ENCODE peak calls at places on chromosomes 13 and 19, in eight cellular contexts. One of them, this sample, is unnamed.

GRCh38 chr13:106796280-106797047 is 228.5 kb upstream of the ARGLU1 start:
- DNase-seq in NCI-H1092 treated with DMSO at 0.1 percent for 48 hours: no peak
- DNase-seq in uterus: no peak
- DNase-seq in Caco-2: no peak
- DNase-seq in CD4-positive, alpha-beta T cell: no peak
- DNase-seq in T-cell: no peak
- DNase-seq in T-helper 17 cell: no peak
- DNase-seq in activated CD4-positive, alpha-beta T cell treated with anti-CD3 and anti-CD28 coated beads for 4 hours: no peak
- DNase-seq in this sample: no peak

GRCh38 chr13:42885325-42885724 is 103.9 kb downstream of the FAM216B start:
- DNase-seq in NCI-H1092 treated with DMSO at 0.1 percent for 48 hours: no peak
- DNase-seq in uterus: no peak
- DNase-seq in Caco-2: no peak
- DNase-seq in CD4-positive, alpha-beta T cell: no peak
- DNase-seq in T-cell: no peak
- DNase-seq in T-helper 17 cell: no peak
- DNase-seq in activated CD4-positive, alpha-beta T cell treated with anti-CD3 and anti-CD28 coated beads for 4 hours: no peak
- DNase-seq in this sample: no peak

GRCh38 chr13:104984296-104984818 is 1551.1 kb downstream of the EFNB2 start:
- DNase-seq in NCI-H1092 treated with DMSO at 0.1 percent for 48 hours: no peak
- DNase-seq in uterus: no peak
- DNase-seq in Caco-2: no peak
- DNase-seq in CD4-positive, alpha-beta T cell: peak
- DNase-seq in T-cell: peak
- DNase-seq in T-helper 17 cell: no peak
- DNase-seq in activated CD4-positive, alpha-beta T cell treated with anti-CD3 and anti-CD28 coated beads for 4 hours: no peak
- DNase-seq in this sample: peak

GRCh38 chr19:41997121-41997850 is 3.3 kb upstream of the ATP1A3 start:
- DNase-seq in NCI-H1092 treated with DMSO at 0.1 percent for 48 hours: peak
- DNase-seq in uterus: no peak
- DNase-seq in Caco-2: peak
- DNase-seq in CD4-positive, alpha-beta T cell: no peak
- DNase-seq in T-cell: no peak
- DNase-seq in T-helper 17 cell: peak
- DNase-seq in activated CD4-positive, alpha-beta T cell treated with anti-CD3 and anti-CD28 coated beads for 4 hours: peak
- DNase-seq in this sample: peak

GRCh38 chr13:106047859-106048258 is 487.6 kb downstream of the EFNB2 start:
- DNase-seq in NCI-H1092 treated with DMSO at 0.1 percent for 48 hours: no peak
- DNase-seq in uterus: no peak
- DNase-seq in Caco-2: no peak
- DNase-seq in CD4-positive, alpha-beta T cell: no peak
- DNase-seq in T-cell: no peak
- DNase-seq in T-helper 17 cell: no peak
- DNase-seq in activated CD4-positive, alpha-beta T cell treated with anti-CD3 and anti-CD28 coated beads for 4 hours: no peak
- DNase-seq in this sample: no peak

GRCh38 chr13:113746671-113747070 is 12.4 kb upstream of the TMEM255B start:
- DNase-seq in NCI-H1092 treated with DMSO at 0.1 percent for 48 hours: no peak
- DNase-seq in uterus: no peak
- DNase-seq in Caco-2: no peak
- DNase-seq in CD4-positive, alpha-beta T cell: no peak
- DNase-seq in T-cell: no peak
- DNase-seq in T-helper 17 cell: no peak
- DNase-seq in activated CD4-positive, alpha-beta T cell treated with anti-CD3 and anti-CD28 coated beads for 4 hours: no peak
- DNase-seq in this sample: no peak

GRCh38 chr19:35021016-35021415 is 9.3 kb upstream of the SCN1B start:
- DNase-seq in NCI-H1092 treated with DMSO at 0.1 percent for 48 hours: no peak
- DNase-seq in uterus: no peak
- DNase-seq in Caco-2: no peak
- DNase-seq in CD4-positive, alpha-beta T cell: no peak
- DNase-seq in T-cell: no peak
- DNase-seq in T-helper 17 cell: no peak
- DNase-seq in activated CD4-positive, alpha-beta T cell treated with anti-CD3 and anti-CD28 coated beads for 4 hours: no peak
- DNase-seq in this sample: no peak

GRCh38 chr13:30934803-30935202 is 2.3 kb downstream of the TEX26 start:
- DNase-seq in NCI-H1092 treated with DMSO at 0.1 percent for 48 hours: no peak
- DNase-seq in uterus: no peak
- DNase-seq in Caco-2: no peak
- DNase-seq in CD4-positive, alpha-beta T cell: no peak
- DNase-seq in T-cell: no peak
- DNase-seq in T-helper 17 cell: no peak
- DNase-seq in activated CD4-positive, alpha-beta T cell treated with anti-CD3 and anti-CD28 coated beads for 4 hours: no peak
- DNase-seq in this sample: no peak

GRCh38 chr13:26816876-26817275 is 56.3 kb upstream of the GPR12 start:
- DNase-seq in NCI-H1092 treated with DMSO at 0.1 percent for 48 hours: no peak
- DNase-seq in uterus: no peak
- DNase-seq in Caco-2: no peak
- DNase-seq in CD4-positive, alpha-beta T cell: no peak
- DNase-seq in T-cell: no peak
- DNase-seq in T-helper 17 cell: no peak
- DNase-seq in activated CD4-positive, alpha-beta T cell treated with anti-CD3 and anti-CD28 coated beads for 4 hours: no peak
- DNase-seq in this sample: no peak

GRCh38 chr19:1945899-1946298 is 4.9 kb downstream of the CSNK1G2 start:
- DNase-seq in NCI-H1092 treated with DMSO at 0.1 percent for 48 hours: no peak
- DNase-seq in uterus: no peak
- DNase-seq in Caco-2: peak
- DNase-seq in CD4-positive, alpha-beta T cell: no peak
- DNase-seq in T-cell: no peak
- DNase-seq in T-helper 17 cell: no peak
- DNase-seq in activated CD4-positive, alpha-beta T cell treated with anti-CD3 and anti-CD28 coated beads for 4 hours: no peak
- DNase-seq in this sample: no peak

GRCh38 chr13:30759748-30760147 is 24.4 kb downstream of the ALOX5AP start:
- DNase-seq in NCI-H1092 treated with DMSO at 0.1 percent for 48 hours: no peak
- DNase-seq in uterus: no peak
- DNase-seq in Caco-2: no peak
- DNase-seq in CD4-positive, alpha-beta T cell: no peak
- DNase-seq in T-cell: no peak
- DNase-seq in T-helper 17 cell: no peak
- DNase-seq in activated CD4-positive, alpha-beta T cell treated with anti-CD3 and anti-CD28 coated beads for 4 hours: no peak
- DNase-seq in this sample: no peak

GRCh38 chr19:32828139-32828538 is 41.4 kb downstream of the SLC7A9 start:
- DNase-seq in NCI-H1092 treated with DMSO at 0.1 percent for 48 hours: no peak
- DNase-seq in uterus: no peak
- DNase-seq in Caco-2: no peak
- DNase-seq in CD4-positive, alpha-beta T cell: no peak
- DNase-seq in T-cell: no peak
- DNase-seq in T-helper 17 cell: no peak
- DNase-seq in activated CD4-positive, alpha-beta T cell treated with anti-CD3 and anti-CD28 coated beads for 4 hours: no peak
- DNase-seq in this sample: no peak

GRCh38 chr19:52248256-52248655 is 21.1 kb upstream of the ZNF766 start:
- DNase-seq in NCI-H1092 treated with DMSO at 0.1 percent for 48 hours: peak
- DNase-seq in uterus: peak
- DNase-seq in Caco-2: peak
- DNase-seq in CD4-positive, alpha-beta T cell: peak
- DNase-seq in T-cell: peak
- DNase-seq in T-helper 17 cell: peak
- DNase-seq in activated CD4-positive, alpha-beta T cell treated with anti-CD3 and anti-CD28 coated beads for 4 hours: peak
- DNase-seq in this sample: peak

GRCh38 chr19:3171894-3172679 is 6.5 kb upstream of the S1PR4 start:
- DNase-seq in NCI-H1092 treated with DMSO at 0.1 percent for 48 hours: no peak
- DNase-seq in uterus: no peak
- DNase-seq in Caco-2: no peak
- DNase-seq in CD4-positive, alpha-beta T cell: no peak
- DNase-seq in T-cell: no peak
- DNase-seq in T-helper 17 cell: no peak
- DNase-seq in activated CD4-positive, alpha-beta T cell treated with anti-CD3 and anti-CD28 coated beads for 4 hours: no peak
- DNase-seq in this sample: no peak

GRCh38 chr13:31431722-31432137 is 232.0 kb downstream of the B3GLCT start:
- DNase-seq in NCI-H1092 treated with DMSO at 0.1 percent for 48 hours: peak
- DNase-seq in uterus: peak
- DNase-seq in Caco-2: peak
- DNase-seq in CD4-positive, alpha-beta T cell: peak
- DNase-seq in T-cell: no peak
- DNase-seq in T-helper 17 cell: no peak
- DNase-seq in activated CD4-positive, alpha-beta T cell treated with anti-CD3 and anti-CD28 coated beads for 4 hours: peak
- DNase-seq in this sample: peak

GRCh38 chr19:679418-680286 is 3.5 kb downstream of the FSTL3 start:
- DNase-seq in NCI-H1092 treated with DMSO at 0.1 percent for 48 hours: no peak
- DNase-seq in uterus: peak
- DNase-seq in Caco-2: peak
- DNase-seq in CD4-positive, alpha-beta T cell: no peak
- DNase-seq in T-cell: no peak
- DNase-seq in T-helper 17 cell: no peak
- DNase-seq in activated CD4-positive, alpha-beta T cell treated with anti-CD3 and anti-CD28 coated beads for 4 hours: no peak
- DNase-seq in this sample: no peak

GRCh38 chr13:113489549-113490495 is 689 bp downstream of the DCUN1D2 start:
- DNase-seq in NCI-H1092 treated with DMSO at 0.1 percent for 48 hours: peak
- DNase-seq in uterus: no peak
- DNase-seq in Caco-2: peak
- DNase-seq in CD4-positive, alpha-beta T cell: peak
- DNase-seq in T-cell: no peak
- DNase-seq in T-helper 17 cell: no peak
- DNase-seq in activated CD4-positive, alpha-beta T cell treated with anti-CD3 and anti-CD28 coated beads for 4 hours: peak
- DNase-seq in this sample: peak

GRCh38 chr13:35630551-35631275 is 154.2 kb upstream of the MAB21L1 start:
- DNase-seq in NCI-H1092 treated with DMSO at 0.1 percent for 48 hours: peak
- DNase-seq in uterus: no peak
- DNase-seq in Caco-2: peak
- DNase-seq in CD4-positive, alpha-beta T cell: no peak
- DNase-seq in T-cell: no peak
- DNase-seq in T-helper 17 cell: no peak
- DNase-seq in activated CD4-positive, alpha-beta T cell treated with anti-CD3 and anti-CD28 coated beads for 4 hours: no peak
- DNase-seq in this sample: no peak

GRCh38 chr13:106173891-106174610 is 361.4 kb downstream of the EFNB2 start:
- DNase-seq in NCI-H1092 treated with DMSO at 0.1 percent for 48 hours: no peak
- DNase-seq in uterus: no peak
- DNase-seq in Caco-2: no peak
- DNase-seq in CD4-positive, alpha-beta T cell: no peak
- DNase-seq in T-cell: no peak
- DNase-seq in T-helper 17 cell: no peak
- DNase-seq in activated CD4-positive, alpha-beta T cell treated with anti-CD3 and anti-CD28 coated beads for 4 hours: no peak
- DNase-seq in this sample: no peak

GRCh38 chr13:23020246-23020843 is 160.4 kb upstream of the SGCG start:
- DNase-seq in NCI-H1092 treated with DMSO at 0.1 percent for 48 hours: peak
- DNase-seq in uterus: peak
- DNase-seq in Caco-2: peak
- DNase-seq in CD4-positive, alpha-beta T cell: peak
- DNase-seq in T-cell: no peak
- DNase-seq in T-helper 17 cell: no peak
- DNase-seq in activated CD4-positive, alpha-beta T cell treated with anti-CD3 and anti-CD28 coated beads for 4 hours: no peak
- DNase-seq in this sample: no peak

GRCh38 chr13:40168425-40169155 is 497.9 kb downstream of the FOXO1 start:
- DNase-seq in NCI-H1092 treated with DMSO at 0.1 percent for 48 hours: no peak
- DNase-seq in uterus: no peak
- DNase-seq in Caco-2: no peak
- DNase-seq in CD4-positive, alpha-beta T cell: no peak
- DNase-seq in T-cell: no peak
- DNase-seq in T-helper 17 cell: no peak
- DNase-seq in activated CD4-positive, alpha-beta T cell treated with anti-CD3 and anti-CD28 coated beads for 4 hours: no peak
- DNase-seq in this sample: no peak

GRCh38 chr19:49861541-49862410 is 5.6 kb downstream of the PNKP start:
- DNase-seq in NCI-H1092 treated with DMSO at 0.1 percent for 48 hours: no peak
- DNase-seq in uterus: peak
- DNase-seq in Caco-2: no peak
- DNase-seq in CD4-positive, alpha-beta T cell: no peak
- DNase-seq in T-cell: no peak
- DNase-seq in T-helper 17 cell: no peak
- DNase-seq in activated CD4-positive, alpha-beta T cell treated with anti-CD3 and anti-CD28 coated beads for 4 hours: no peak
- DNase-seq in this sample: no peak

GRCh38 chr19:51491586-51491985 is 10.0 kb downstream of the SIGLEC12 start:
- DNase-seq in NCI-H1092 treated with DMSO at 0.1 percent for 48 hours: no peak
- DNase-seq in uterus: no peak
- DNase-seq in Caco-2: no peak
- DNase-seq in CD4-positive, alpha-beta T cell: no peak
- DNase-seq in T-cell: no peak
- DNase-seq in T-helper 17 cell: no peak
- DNase-seq in activated CD4-positive, alpha-beta T cell treated with anti-CD3 and anti-CD28 coated beads for 4 hours: no peak
- DNase-seq in this sample: no peak

GRCh38 chr19:42206871-42207755 is 10.4 kb downstream of the DEDD2 start:
- DNase-seq in NCI-H1092 treated with DMSO at 0.1 percent for 48 hours: no peak
- DNase-seq in uterus: no peak
- DNase-seq in Caco-2: no peak
- DNase-seq in CD4-positive, alpha-beta T cell: no peak
- DNase-seq in T-cell: no peak
- DNase-seq in T-helper 17 cell: no peak
- DNase-seq in activated CD4-positive, alpha-beta T cell treated with anti-CD3 and anti-CD28 coated beads for 4 hours: no peak
- DNase-seq in this sample: no peak

GRCh38 chr13:51697855-51698254 is 106.1 kb downstream of the DHRS12 start:
- DNase-seq in NCI-H1092 treated with DMSO at 0.1 percent for 48 hours: no peak
- DNase-seq in uterus: no peak
- DNase-seq in Caco-2: no peak
- DNase-seq in CD4-positive, alpha-beta T cell: no peak
- DNase-seq in T-cell: no peak
- DNase-seq in T-helper 17 cell: no peak
- DNase-seq in activated CD4-positive, alpha-beta T cell treated with anti-CD3 and anti-CD28 coated beads for 4 hours: no peak
- DNase-seq in this sample: no peak

GRCh38 chr13:111270765-111271164 is 49.7 kb upstream of the TEX29 start:
- DNase-seq in NCI-H1092 treated with DMSO at 0.1 percent for 48 hours: no peak
- DNase-seq in uterus: no peak
- DNase-seq in Caco-2: no peak
- DNase-seq in CD4-positive, alpha-beta T cell: no peak
- DNase-seq in T-cell: no peak
- DNase-seq in T-helper 17 cell: no peak
- DNase-seq in activated CD4-positive, alpha-beta T cell treated with anti-CD3 and anti-CD28 coated beads for 4 hours: no peak
- DNase-seq in this sample: no peak

GRCh38 chr19:40962460-40962961 is 28.6 kb upstream of the CYP2B6 start:
- DNase-seq in NCI-H1092 treated with DMSO at 0.1 percent for 48 hours: no peak
- DNase-seq in uterus: no peak
- DNase-seq in Caco-2: peak
- DNase-seq in CD4-positive, alpha-beta T cell: no peak
- DNase-seq in T-cell: no peak
- DNase-seq in T-helper 17 cell: no peak
- DNase-seq in activated CD4-positive, alpha-beta T cell treated with anti-CD3 and anti-CD28 coated beads for 4 hours: no peak
- DNase-seq in this sample: no peak

GRCh38 chr19:39193785-39194184 is 3.0 kb upstream of the NCCRP1 start:
- DNase-seq in NCI-H1092 treated with DMSO at 0.1 percent for 48 hours: no peak
- DNase-seq in uterus: no peak
- DNase-seq in Caco-2: no peak
- DNase-seq in CD4-positive, alpha-beta T cell: no peak
- DNase-seq in T-cell: no peak
- DNase-seq in T-helper 17 cell: no peak
- DNase-seq in activated CD4-positive, alpha-beta T cell treated with anti-CD3 and anti-CD28 coated beads for 4 hours: no peak
- DNase-seq in this sample: no peak

GRCh38 chr19:6226444-6227155 is 53.2 kb downstream of the MLLT1 start:
- DNase-seq in NCI-H1092 treated with DMSO at 0.1 percent for 48 hours: no peak
- DNase-seq in uterus: no peak
- DNase-seq in Caco-2: no peak
- DNase-seq in CD4-positive, alpha-beta T cell: no peak
- DNase-seq in T-cell: no peak
- DNase-seq in T-helper 17 cell: no peak
- DNase-seq in activated CD4-positive, alpha-beta T cell treated with anti-CD3 and anti-CD28 coated beads for 4 hours: no peak
- DNase-seq in this sample: no peak

GRCh38 chr13:27172495-27172842 is 858 bp upstream of the USP12 start:
- DNase-seq in NCI-H1092 treated with DMSO at 0.1 percent for 48 hours: peak
- DNase-seq in uterus: no peak
- DNase-seq in Caco-2: no peak
- DNase-seq in CD4-positive, alpha-beta T cell: no peak
- DNase-seq in T-cell: no peak
- DNase-seq in T-helper 17 cell: no peak
- DNase-seq in activated CD4-positive, alpha-beta T cell treated with anti-CD3 and anti-CD28 coated beads for 4 hours: peak
- DNase-seq in this sample: no peak

GRCh38 chr19:11078893-11079292 is 10.4 kb upstream of the LDLR start:
- DNase-seq in NCI-H1092 treated with DMSO at 0.1 percent for 48 hours: no peak
- DNase-seq in uterus: no peak
- DNase-seq in Caco-2: no peak
- DNase-seq in CD4-positive, alpha-beta T cell: no peak
- DNase-seq in T-cell: no peak
- DNase-seq in T-helper 17 cell: no peak
- DNase-seq in activated CD4-positive, alpha-beta T cell treated with anti-CD3 and anti-CD28 coated beads for 4 hours: no peak
- DNase-seq in this sample: no peak

GRCh38 chr13:51590966-51591627 is 6.8 kb downstream of the WDFY2 start:
- DNase-seq in NCI-H1092 treated with DMSO at 0.1 percent for 48 hours: no peak
- DNase-seq in uterus: peak
- DNase-seq in Caco-2: peak
- DNase-seq in CD4-positive, alpha-beta T cell: no peak
- DNase-seq in T-cell: no peak
- DNase-seq in T-helper 17 cell: no peak
- DNase-seq in activated CD4-positive, alpha-beta T cell treated with anti-CD3 and anti-CD28 coated beads for 4 hours: no peak
- DNase-seq in this sample: no peak

GRCh38 chr19:46852830-46853229 is 2.2 kb upstream of the AP2S1 start:
- DNase-seq in NCI-H1092 treated with DMSO at 0.1 percent for 48 hours: no peak
- DNase-seq in uterus: no peak
- DNase-seq in Caco-2: no peak
- DNase-seq in CD4-positive, alpha-beta T cell: no peak
- DNase-seq in T-cell: no peak
- DNase-seq in T-helper 17 cell: no peak
- DNase-seq in activated CD4-positive, alpha-beta T cell treated with anti-CD3 and anti-CD28 coated beads for 4 hours: no peak
- DNase-seq in this sample: no peak